ENCODE peak calls at places on chromosome 11, in eight cellular contexts. V, S, P, Y, D, M, X and I are unnamed samples.

GRCh38 chr11:770642-771616 is 6.4 kb downstream of the GATD1 start:
- DNase-seq in V (no peak), S (no peak), P (no peak), Y (no peak), D (no peak), M (no peak), X (no peak), I (no peak)

GRCh38 chr11:70916321-70916720 is 336.1 kb downstream of the SHANK2 start:
- DNase-seq in V (no peak), S (no peak), P (no peak), Y (no peak), D (no peak), M (no peak), X (no peak), I (no peak)

GRCh38 chr11:1479006-1479677 is 7.4 kb downstream of the MOB2 start:
- DNase-seq in V (no peak), S (no peak), P (no peak), Y (no peak), D (no peak), M (no peak), X (no peak), I (no peak)

GRCh38 chr11:61716478-61717285 is 35.8 kb upstream of the MYRF start:
- DNase-seq in V (no peak), S (no peak), P (no peak), Y (no peak), D (no peak), M (no peak), X (no peak), I (no peak)

GRCh38 chr11:120336641-120337132 is 474 bp downstream of the ARHGEF12 start:
- DNase-seq in V (peak; percentile 20), S (no peak), P (no peak), Y (no peak), D (peak; percentile 35), M (no peak), X (peak; percentile 49), I (no peak)

GRCh38 chr11:45644981-45645889 is 20.2 kb downstream of the CHST1 start:
- DNase-seq in V (no peak), S (no peak), P (no peak), Y (no peak), D (no peak), M (no peak), X (no peak), I (no peak)

GRCh38 chr11:117179048-117179999 is 781 bp downstream of the SIDT2 start:
- DNase-seq in V (no peak), S (peak; percentile 35), P (peak; percentile 29), Y (peak; percentile 55), D (peak; percentile 55), M (no peak), X (peak; percentile 29), I (peak; percentile 18)

GRCh38 chr11:117795726-117796455 is 1.1 kb downstream of the DSCAML1 start:
- DNase-seq in V (no peak), S (no peak), P (no peak), Y (no peak), D (no peak), M (no peak), X (peak; percentile 44), I (no peak)

GRCh38 chr11:28729339-28729738 is 621.2 kb downstream of the METTL15 start:
- DNase-seq in V (no peak), S (no peak), P (no peak), Y (no peak), D (no peak), M (no peak), X (no peak), I (no peak)

GRCh38 chr11:20099527-20099926 is 60.7 kb downstream of the DBX1 start:
- DNase-seq in V (no peak), S (no peak), P (no peak), Y (no peak), D (no peak), M (no peak), X (no peak), I (no peak)

GRCh38 chr11:134945993-134946392 is 534.0 kb upstream of the B3GAT1 start:
- DNase-seq in V (no peak), S (no peak), P (no peak), Y (no peak), D (no peak), M (no peak), X (no peak), I (no peak)

GRCh38 chr11:13256216-13256615 is 21.4 kb upstream of the BMAL1 start:
- DNase-seq in V (no peak), S (no peak), P (no peak), Y (no peak), D (no peak), M (no peak), X (no peak), I (no peak)

GRCh38 chr11:132032555-132032954 is 662.1 kb downstream of the NTM start:
- DNase-seq in V (no peak), S (no peak), P (no peak), Y (no peak), D (no peak), M (no peak), X (no peak), I (no peak)

GRCh38 chr11:73991471-73992006 is 8.9 kb upstream of the UCP2 start:
- DNase-seq in V (no peak), S (no peak), P (no peak), Y (no peak), D (no peak), M (no peak), X (no peak), I (peak; percentile 24)

GRCh38 chr11:66956689-66957290 is 1.4 kb downstream of the PC start:
- DNase-seq in V (no peak), S (peak; percentile 40), P (no peak), Y (no peak), D (no peak), M (no peak), X (no peak), I (no peak)

GRCh38 chr11:83272627-83273026 is 13.5 kb downstream of the CCDC90B start:
- DNase-seq in V (no peak), S (no peak), P (no peak), Y (no peak), D (no peak), M (no peak), X (no peak), I (no peak)

GRCh38 chr11:32088117-32088941 is 2.5 kb upstream of the RCN1 start:
- DNase-seq in V (no peak), S (no peak), P (no peak), Y (no peak), D (no peak), M (peak; percentile 60), X (peak; percentile 35), I (no peak)

GRCh38 chr11:66335531-66336233 is 552 bp downstream of the RIN1 start:
- DNase-seq in V (no peak), S (peak; percentile 27), P (no peak), Y (no peak), D (no peak), M (peak; percentile 12), X (no peak), I (no peak)

GRCh38 chr11:78982377-78982925 is 407.8 kb upstream of the NARS2 start:
- DNase-seq in V (no peak), S (no peak), P (no peak), Y (no peak), D (no peak), M (no peak), X (no peak), I (no peak)

GRCh38 chr11:9230291-9230690 is 34.9 kb downstream of the DENND5A start:
- DNase-seq in V (no peak), S (no peak), P (no peak), Y (no peak), D (no peak), M (no peak), X (no peak), I (no peak)

GRCh38 chr11:131511794-131512193 is 141.4 kb downstream of the NTM start:
- DNase-seq in V (no peak), S (peak; percentile 39), P (no peak), Y (no peak), D (no peak), M (peak; percentile 22), X (peak; percentile 66), I (no peak)

GRCh38 chr11:77075425-77075905 is 8.7 kb downstream of the CAPN5 start:
- DNase-seq in V (no peak), S (no peak), P (no peak), Y (no peak), D (no peak), M (no peak), X (no peak), I (no peak)

GRCh38 chr11:68839953-68840641 is 1.6 kb downstream of the CPT1A start:
- DNase-seq in V (no peak), S (no peak), P (no peak), Y (no peak), D (no peak), M (no peak), X (no peak), I (no peak)

GRCh38 chr11:11148104-11148509 is 204.9 kb downstream of the CSNK2A3 start:
- DNase-seq in V (no peak), S (no peak), P (no peak), Y (peak; percentile 45), D (peak; percentile 48), M (no peak), X (no peak), I (no peak)

GRCh38 chr11:101555366-101555765 is 28.4 kb downstream of the TRPC6 start:
- DNase-seq in V (no peak), S (no peak), P (no peak), Y (no peak), D (no peak), M (no peak), X (no peak), I (no peak)

GRCh38 chr11:29025001-29025400 is 916.8 kb downstream of the METTL15 start:
- DNase-seq in V (no peak), S (no peak), P (no peak), Y (no peak), D (no peak), M (no peak), X (no peak), I (no peak)

GRCh38 chr11:6319001-6319878 is 1.1 kb downstream of the CAVIN3 start:
- DNase-seq in V (no peak), S (no peak), P (no peak), Y (no peak), D (no peak), M (no peak), X (no peak), I (no peak)

GRCh38 chr11:1208361-1209261 is 14.3 kb upstream of the MUC5B start:
- DNase-seq in V (no peak), S (no peak), P (no peak), Y (peak; percentile 15), D (no peak), M (no peak), X (no peak), I (no peak)

GRCh38 chr11:115290479-115291390 is 213.5 kb downstream of the CADM1 start:
- DNase-seq in V (no peak), S (no peak), P (no peak), Y (no peak), D (no peak), M (no peak), X (no peak), I (no peak)